ENCODE peak calls at places on chromosomes 2 and 18, in four cellular contexts. One of them, this sample, is unnamed.
A peak's percentile ranks its signal among the peaks of the same experiment; 100 is the strongest.

GRCh38 chr18:9643549-9643948 is 29.2 kb upstream of the PPP4R1 start:
- DNase-seq in GM04504: peak; percentile 88
- DNase-seq in activated T-cell treated with anti-CD3 and anti-CD28 coated beads for 24 hours: no peak
- DNase-seq in mesenchymal stem cell: peak; percentile 97
- DNase-seq in this sample: no peak

GRCh38 chr2:149129433-149129832 is 90.9 kb downstream of the LYPD6B start:
- DNase-seq in GM04504: no peak
- DNase-seq in activated T-cell treated with anti-CD3 and anti-CD28 coated beads for 24 hours: no peak
- DNase-seq in mesenchymal stem cell: peak; percentile 66
- DNase-seq in this sample: no peak

GRCh38 chr2:32357545-32358482 is 991 bp downstream of the BIRC6 start:
- DNase-seq in GM04504: no peak
- DNase-seq in activated T-cell treated with anti-CD3 and anti-CD28 coated beads for 24 hours: peak; percentile 9
- DNase-seq in mesenchymal stem cell: peak; percentile 61
- DNase-seq in this sample: peak; percentile 28

GRCh38 chr2:29014811-29015414 is 33.8 kb downstream of the TOGARAM2 start:
- DNase-seq in GM04504: no peak
- DNase-seq in activated T-cell treated with anti-CD3 and anti-CD28 coated beads for 24 hours: peak; percentile 56
- DNase-seq in mesenchymal stem cell: no peak
- DNase-seq in this sample: peak; percentile 66

GRCh38 chr2:85247591-85247990 is 80.2 kb downstream of the TGOLN2 start:
- DNase-seq in GM04504: no peak
- DNase-seq in activated T-cell treated with anti-CD3 and anti-CD28 coated beads for 24 hours: no peak
- DNase-seq in mesenchymal stem cell: no peak
- DNase-seq in this sample: no peak

GRCh38 chr2:201228271-201228911 is 31.9 kb upstream of the CASP8 start:
- DNase-seq in GM04504: no peak
- DNase-seq in activated T-cell treated with anti-CD3 and anti-CD28 coated beads for 24 hours: no peak
- DNase-seq in mesenchymal stem cell: peak; percentile 60
- DNase-seq in this sample: no peak

GRCh38 chr2:226030369-226031077 is 631.0 kb downstream of the NYAP2 start:
- DNase-seq in GM04504: no peak
- DNase-seq in activated T-cell treated with anti-CD3 and anti-CD28 coated beads for 24 hours: no peak
- DNase-seq in mesenchymal stem cell: no peak
- DNase-seq in this sample: no peak

GRCh38 chr2:216695401-216695821 is at the start of gene IGFBP5:
- DNase-seq in GM04504: no peak
- DNase-seq in activated T-cell treated with anti-CD3 and anti-CD28 coated beads for 24 hours: no peak
- DNase-seq in mesenchymal stem cell: peak; percentile 91
- DNase-seq in this sample: no peak

GRCh38 chr2:161030260-161031063 is 129.8 kb upstream of the TANK start:
- DNase-seq in GM04504: peak; percentile 97
- DNase-seq in activated T-cell treated with anti-CD3 and anti-CD28 coated beads for 24 hours: no peak
- DNase-seq in mesenchymal stem cell: peak; percentile 97
- DNase-seq in this sample: no peak

GRCh38 chr2:20232837-20233207 is 7.9 kb upstream of the SDC1 start:
- DNase-seq in GM04504: no peak
- DNase-seq in activated T-cell treated with anti-CD3 and anti-CD28 coated beads for 24 hours: no peak
- DNase-seq in mesenchymal stem cell: no peak
- DNase-seq in this sample: no peak

GRCh38 chr2:23393722-23394121 is 8.7 kb downstream of the KLHL29 start:
- DNase-seq in GM04504: no peak
- DNase-seq in activated T-cell treated with anti-CD3 and anti-CD28 coated beads for 24 hours: no peak
- DNase-seq in mesenchymal stem cell: no peak
- DNase-seq in this sample: no peak

GRCh38 chr2:176766005-176766404 is 446.6 kb upstream of the HNRNPA3 start:
- DNase-seq in GM04504: no peak
- DNase-seq in activated T-cell treated with anti-CD3 and anti-CD28 coated beads for 24 hours: no peak
- DNase-seq in mesenchymal stem cell: no peak
- DNase-seq in this sample: no peak

GRCh38 chr2:130829020-130829419 is 7.7 kb upstream of the ARHGEF4 start:
- DNase-seq in GM04504: no peak
- DNase-seq in activated T-cell treated with anti-CD3 and anti-CD28 coated beads for 24 hours: no peak
- DNase-seq in mesenchymal stem cell: no peak
- DNase-seq in this sample: no peak

GRCh38 chr2:85810376-85811172 is 56.8 kb downstream of the ATOH8 start:
- DNase-seq in GM04504: no peak
- DNase-seq in activated T-cell treated with anti-CD3 and anti-CD28 coated beads for 24 hours: no peak
- DNase-seq in mesenchymal stem cell: no peak
- DNase-seq in this sample: no peak

GRCh38 chr2:17912266-17912691 is 33.8 kb downstream of the KCNS3 start:
- DNase-seq in GM04504: no peak
- DNase-seq in activated T-cell treated with anti-CD3 and anti-CD28 coated beads for 24 hours: no peak
- DNase-seq in mesenchymal stem cell: no peak
- DNase-seq in this sample: no peak

GRCh38 chr2:111191877-111192276 is 71.2 kb downstream of the BCL2L11 start:
- DNase-seq in GM04504: no peak
- DNase-seq in activated T-cell treated with anti-CD3 and anti-CD28 coated beads for 24 hours: no peak
- DNase-seq in mesenchymal stem cell: no peak
- DNase-seq in this sample: no peak

GRCh38 chr18:79786781-79787526 is 10.8 kb upstream of the KCNG2 start:
- DNase-seq in GM04504: peak; percentile 10
- DNase-seq in activated T-cell treated with anti-CD3 and anti-CD28 coated beads for 24 hours: no peak
- DNase-seq in mesenchymal stem cell: peak; percentile 53
- DNase-seq in this sample: no peak

GRCh38 chr18:48947583-48947982 is 3.2 kb downstream of the SMAD7 start:
- DNase-seq in GM04504: no peak
- DNase-seq in activated T-cell treated with anti-CD3 and anti-CD28 coated beads for 24 hours: no peak
- DNase-seq in mesenchymal stem cell: peak; percentile 22
- DNase-seq in this sample: no peak

GRCh38 chr2:163185160-163185559 is 346.6 kb upstream of the KCNH7 start:
- DNase-seq in GM04504: no peak
- DNase-seq in activated T-cell treated with anti-CD3 and anti-CD28 coated beads for 24 hours: no peak
- DNase-seq in mesenchymal stem cell: no peak
- DNase-seq in this sample: no peak

GRCh38 chr2:70212298-70212948 is 21.6 kb upstream of the C2orf42 start:
- DNase-seq in GM04504: no peak
- DNase-seq in activated T-cell treated with anti-CD3 and anti-CD28 coated beads for 24 hours: no peak
- DNase-seq in mesenchymal stem cell: no peak
- DNase-seq in this sample: no peak

GRCh38 chr2:165275932-165276331 is 36.7 kb downstream of the SCN2A start:
- DNase-seq in GM04504: no peak
- DNase-seq in activated T-cell treated with anti-CD3 and anti-CD28 coated beads for 24 hours: no peak
- DNase-seq in mesenchymal stem cell: no peak
- DNase-seq in this sample: no peak

GRCh38 chr2:172783091-172783898 is 47.6 kb downstream of the RAPGEF4 start:
- DNase-seq in GM04504: peak; percentile 97
- DNase-seq in activated T-cell treated with anti-CD3 and anti-CD28 coated beads for 24 hours: no peak
- DNase-seq in mesenchymal stem cell: peak; percentile 88
- DNase-seq in this sample: no peak

GRCh38 chr2:239600194-239600593 is 199.4 kb upstream of the HDAC4 start:
- DNase-seq in GM04504: no peak
- DNase-seq in activated T-cell treated with anti-CD3 and anti-CD28 coated beads for 24 hours: no peak
- DNase-seq in mesenchymal stem cell: no peak
- DNase-seq in this sample: no peak

This sample was measured in stimulated activated naive CD4-positive, alpha-beta T cell treated with Interleukin-2 at 50 U/mL for 16 hours.